ENCODE peak calls at places on chromosome 2, in eight cellular contexts. One of them, this sample, is unnamed.

GRCh38 chr2:8242734-8243133 is 439.1 kb upstream of the ID2 start:
- DNase-seq in HCT116: no peak
- DNase-seq in K562: no peak
- DNase-seq in A549: no peak
- DNase-seq in WTC11: no peak
- DNase-seq in endothelial cell of umbilical vein: no peak
- DNase-seq in H1: no peak
- DNase-seq in GM12878: no peak
- DNase-seq in this sample: no peak

GRCh38 chr2:143513081-143513480 is 383.9 kb downstream of the ARHGAP15 start:
- DNase-seq in HCT116: peak; percentile 19
- DNase-seq in K562: peak; percentile 55
- DNase-seq in A549: peak; percentile 36
- DNase-seq in WTC11: peak; percentile 43
- DNase-seq in endothelial cell of umbilical vein: peak; percentile 61
- DNase-seq in H1: peak; percentile 53
- DNase-seq in GM12878: peak; percentile 5
- DNase-seq in this sample: peak; percentile 56

GRCh38 chr2:152407204-152407721 is 72.3 kb downstream of the FMNL2 start:
- DNase-seq in HCT116: no peak
- DNase-seq in K562: peak; percentile 4
- DNase-seq in A549: peak; percentile 43
- DNase-seq in WTC11: peak; percentile 64
- DNase-seq in endothelial cell of umbilical vein: no peak
- DNase-seq in H1: peak; percentile 58
- DNase-seq in GM12878: peak; percentile 55
- DNase-seq in this sample: no peak

GRCh38 chr2:50691518-50691917 is 340.4 kb downstream of the NRXN1 start:
- DNase-seq in HCT116: no peak
- DNase-seq in K562: no peak
- DNase-seq in A549: no peak
- DNase-seq in WTC11: no peak
- DNase-seq in endothelial cell of umbilical vein: no peak
- DNase-seq in H1: no peak
- DNase-seq in GM12878: no peak
- DNase-seq in this sample: no peak

GRCh38 chr2:143934170-143934912 is 585.6 kb downstream of the ZEB2 start:
- DNase-seq in HCT116: no peak
- DNase-seq in K562: no peak
- DNase-seq in A549: no peak
- DNase-seq in WTC11: no peak
- DNase-seq in endothelial cell of umbilical vein: no peak
- DNase-seq in H1: no peak
- DNase-seq in GM12878: no peak
- DNase-seq in this sample: no peak

GRCh38 chr2:239956818-239957261 is 68.3 kb downstream of the NDUFA10 start:
- DNase-seq in HCT116: no peak
- DNase-seq in K562: no peak
- DNase-seq in A549: no peak
- DNase-seq in WTC11: no peak
- DNase-seq in endothelial cell of umbilical vein: no peak
- DNase-seq in H1: no peak
- DNase-seq in GM12878: no peak
- DNase-seq in this sample: no peak

GRCh38 chr2:138090330-138090729 is 126.1 kb downstream of the HNMT start:
- DNase-seq in HCT116: peak; percentile 22
- DNase-seq in K562: peak; percentile 69
- DNase-seq in A549: peak; percentile 47
- DNase-seq in WTC11: no peak
- DNase-seq in endothelial cell of umbilical vein: peak; percentile 76
- DNase-seq in H1: no peak
- DNase-seq in GM12878: no peak
- DNase-seq in this sample: peak; percentile 55

GRCh38 chr2:241063587-241063986 is 38.5 kb downstream of the MTERF4 start:
- DNase-seq in HCT116: no peak
- DNase-seq in K562: no peak
- DNase-seq in A549: no peak
- DNase-seq in WTC11: no peak
- DNase-seq in endothelial cell of umbilical vein: no peak
- DNase-seq in H1: no peak
- DNase-seq in GM12878: no peak
- DNase-seq in this sample: no peak

GRCh38 chr2:146837857-146838256 is 1007.0 kb upstream of the ACVR2A start:
- DNase-seq in HCT116: no peak
- DNase-seq in K562: no peak
- DNase-seq in A549: no peak
- DNase-seq in WTC11: no peak
- DNase-seq in endothelial cell of umbilical vein: peak; percentile 46
- DNase-seq in H1: no peak
- DNase-seq in GM12878: no peak
- DNase-seq in this sample: no peak

GRCh38 chr2:189866296-189866695 is 82.0 kb downstream of the PMS1 start:
- DNase-seq in HCT116: no peak
- DNase-seq in K562: no peak
- DNase-seq in A549: no peak
- DNase-seq in WTC11: no peak
- DNase-seq in endothelial cell of umbilical vein: no peak
- DNase-seq in H1: no peak
- DNase-seq in GM12878: no peak
- DNase-seq in this sample: no peak

GRCh38 chr2:166246901-166247300 is 119.1 kb upstream of the SCN1A start:
- DNase-seq in HCT116: no peak
- DNase-seq in K562: no peak
- DNase-seq in A549: no peak
- DNase-seq in WTC11: no peak
- DNase-seq in endothelial cell of umbilical vein: no peak
- DNase-seq in H1: no peak
- DNase-seq in GM12878: no peak
- DNase-seq in this sample: no peak

GRCh38 chr2:209772316-209772715 is 684 bp downstream of the UNC80 start:
- DNase-seq in HCT116: no peak
- DNase-seq in K562: no peak
- DNase-seq in A549: no peak
- DNase-seq in WTC11: no peak
- DNase-seq in endothelial cell of umbilical vein: no peak
- DNase-seq in H1: no peak
- DNase-seq in GM12878: no peak
- DNase-seq in this sample: no peak

GRCh38 chr2:23386422-23387220 is 1.6 kb downstream of the KLHL29 start:
- DNase-seq in HCT116: no peak
- DNase-seq in K562: no peak
- DNase-seq in A549: peak; percentile 24
- DNase-seq in WTC11: peak; percentile 45
- DNase-seq in endothelial cell of umbilical vein: peak; percentile 24
- DNase-seq in H1: peak; percentile 68
- DNase-seq in GM12878: no peak
- DNase-seq in this sample: no peak

GRCh38 chr2:231227309-231228162 is 29.1 kb downstream of the ARMC9 start:
- DNase-seq in HCT116: peak; percentile 56
- DNase-seq in K562: peak; percentile 70
- DNase-seq in A549: peak; percentile 83
- DNase-seq in WTC11: peak; percentile 51
- DNase-seq in endothelial cell of umbilical vein: peak; percentile 68
- DNase-seq in H1: no peak
- DNase-seq in GM12878: peak; percentile 70
- DNase-seq in this sample: peak; percentile 90

GRCh38 chr2:174561283-174562275 is 36.0 kb downstream of the WIPF1 start:
- DNase-seq in HCT116: no peak
- DNase-seq in K562: no peak
- DNase-seq in A549: no peak
- DNase-seq in WTC11: no peak
- DNase-seq in endothelial cell of umbilical vein: peak; percentile 55
- DNase-seq in H1: no peak
- DNase-seq in GM12878: no peak
- DNase-seq in this sample: no peak

GRCh38 chr2:60567919-60568874 is 14.7 kb upstream of the BCL11A start:
- DNase-seq in HCT116: no peak
- DNase-seq in K562: no peak
- DNase-seq in A549: no peak
- DNase-seq in WTC11: peak; percentile 26
- DNase-seq in endothelial cell of umbilical vein: no peak
- DNase-seq in H1: no peak
- DNase-seq in GM12878: no peak
- DNase-seq in this sample: no peak

GRCh38 chr2:216633616-216634316 is 546 bp downstream of the IGFBP2 start:
- DNase-seq in HCT116: no peak
- DNase-seq in K562: no peak
- DNase-seq in A549: peak; percentile 48
- DNase-seq in WTC11: peak; percentile 54
- DNase-seq in endothelial cell of umbilical vein: peak; percentile 55
- DNase-seq in H1: peak; percentile 73
- DNase-seq in GM12878: no peak
- DNase-seq in this sample: peak; percentile 75

GRCh38 chr2:216634317-216635148 is 1.3 kb downstream of the IGFBP2 start:
- DNase-seq in HCT116: no peak
- DNase-seq in K562: no peak
- DNase-seq in A549: no peak
- DNase-seq in WTC11: no peak
- DNase-seq in endothelial cell of umbilical vein: peak; percentile 29
- DNase-seq in H1: no peak
- DNase-seq in GM12878: no peak
- DNase-seq in this sample: peak; percentile 63

GRCh38 chr2:216632321-216632951 is 784 bp upstream of the IGFBP2 start:
- DNase-seq in HCT116: no peak
- DNase-seq in K562: no peak
- DNase-seq in A549: no peak
- DNase-seq in WTC11: no peak
- DNase-seq in endothelial cell of umbilical vein: no peak
- DNase-seq in H1: peak; percentile 52
- DNase-seq in GM12878: no peak
- DNase-seq in this sample: peak; percentile 29

GRCh38 chr2:216635171-216635570 is 2.0 kb downstream of the IGFBP2 start:
- DNase-seq in HCT116: no peak
- DNase-seq in K562: no peak
- DNase-seq in A549: no peak
- DNase-seq in WTC11: no peak
- DNase-seq in endothelial cell of umbilical vein: peak; percentile 36
- DNase-seq in H1: no peak
- DNase-seq in GM12878: no peak
- DNase-seq in this sample: no peak

GRCh38 chr2:216632952-216633615 is at the start of gene IGFBP2:
- DNase-seq in HCT116: peak; percentile 41
- DNase-seq in K562: no peak
- DNase-seq in A549: peak; percentile 66
- DNase-seq in WTC11: peak; percentile 84
- DNase-seq in endothelial cell of umbilical vein: peak; percentile 56
- DNase-seq in H1: peak; percentile 83
- DNase-seq in GM12878: no peak
- DNase-seq in this sample: peak; percentile 95
- TF ChIP-seq MAX in HCT116: peak; percentile 32
- TF ChIP-seq MAX in K562: no peak
- TF ChIP-seq MAX in A549: peak; percentile 80
- TF ChIP-seq MAX in WTC11: peak; percentile 77
- TF ChIP-seq MAX in endothelial cell of umbilical vein: no peak
- TF ChIP-seq MAX in H1: peak; percentile 84
- TF ChIP-seq MAX in GM12878: peak; percentile 32
- TF ChIP-seq MAX in this sample: peak; percentile 58

GRCh38 chr2:216956820-216957493 is 97.1 kb upstream of the TNP1 start:
- DNase-seq in HCT116: no peak
- DNase-seq in K562: no peak
- DNase-seq in A549: no peak
- DNase-seq in WTC11: no peak
- DNase-seq in endothelial cell of umbilical vein: no peak
- DNase-seq in H1: no peak
- DNase-seq in GM12878: no peak
- DNase-seq in this sample: no peak
- TF ChIP-seq MAX in HCT116: no peak
- TF ChIP-seq MAX in K562: no peak
- TF ChIP-seq MAX in A549: no peak
- TF ChIP-seq MAX in WTC11: no peak
- TF ChIP-seq MAX in endothelial cell of umbilical vein: no peak
- TF ChIP-seq MAX in H1: no peak
- TF ChIP-seq MAX in GM12878: no peak
- TF ChIP-seq MAX in this sample: no peak

GRCh38 chr2:81266106-81266505 is 961.6 kb upstream of the LRRTM1 start:
- DNase-seq in HCT116: peak; percentile 48
- DNase-seq in K562: peak; percentile 6
- DNase-seq in A549: no peak
- DNase-seq in WTC11: peak; percentile 15
- DNase-seq in endothelial cell of umbilical vein: no peak
- DNase-seq in H1: peak; percentile 46
- DNase-seq in GM12878: no peak
- DNase-seq in this sample: peak; percentile 47
- TF ChIP-seq MAX in HCT116: no peak
- TF ChIP-seq MAX in K562: no peak
- TF ChIP-seq MAX in A549: no peak
- TF ChIP-seq MAX in WTC11: no peak
- TF ChIP-seq MAX in endothelial cell of umbilical vein: no peak
- TF ChIP-seq MAX in H1: no peak
- TF ChIP-seq MAX in GM12878: no peak
- TF ChIP-seq MAX in this sample: no peak

GRCh38 chr2:121771976-121772742 is 16.7 kb downstream of the TSN start:
- DNase-seq in HCT116: no peak
- DNase-seq in K562: no peak
- DNase-seq in A549: no peak
- DNase-seq in WTC11: no peak
- DNase-seq in endothelial cell of umbilical vein: peak; percentile 76
- DNase-seq in H1: no peak
- DNase-seq in GM12878: no peak
- DNase-seq in this sample: no peak
- TF ChIP-seq MAX in HCT116: no peak
- TF ChIP-seq MAX in K562: no peak
- TF ChIP-seq MAX in A549: no peak
- TF ChIP-seq MAX in WTC11: no peak
- TF ChIP-seq MAX in endothelial cell of umbilical vein: no peak
- TF ChIP-seq MAX in H1: no peak
- TF ChIP-seq MAX in GM12878: no peak
- TF ChIP-seq MAX in this sample: no peak